ENCODE peak calls at places on chromosomes 6 and 20, in six cellular contexts. One of them, this sample, is unnamed.

GRCh38 chr20:49704932-49705336 is 8.7 kb downstream of the B4GALT5 start:
- DNase-seq in IMR-90: no peak
- DNase-seq in fibroblast of lung: no peak
- DNase-seq in WERI-Rb-1: no peak
- DNase-seq in cardiac fibroblast: no peak
- DNase-seq in stimulated activated CD8-positive, alpha-beta memory T cell treated with anti-CD3 and anti-CD28 coated beads, Interleukin-15, amount 100 ng/mL, for 4 hours: no peak
- DNase-seq in this sample: no peak

GRCh38 chr6:9979996-9980395 is 434.9 kb downstream of the TFAP2A start:
- DNase-seq in IMR-90: no peak
- DNase-seq in fibroblast of lung: no peak
- DNase-seq in WERI-Rb-1: no peak
- DNase-seq in cardiac fibroblast: no peak
- DNase-seq in stimulated activated CD8-positive, alpha-beta memory T cell treated with anti-CD3 and anti-CD28 coated beads, Interleukin-15, amount 100 ng/mL, for 4 hours: no peak
- DNase-seq in this sample: no peak

GRCh38 chr6:71082033-71082620 is 125.3 kb upstream of the B3GAT2 start:
- DNase-seq in IMR-90: peak
- DNase-seq in fibroblast of lung: peak
- DNase-seq in WERI-Rb-1: no peak
- DNase-seq in cardiac fibroblast: peak
- DNase-seq in stimulated activated CD8-positive, alpha-beta memory T cell treated with anti-CD3 and anti-CD28 coated beads, Interleukin-15, amount 100 ng/mL, for 4 hours: no peak
- DNase-seq in this sample: no peak

GRCh38 chr6:127879685-127880084 is 21.2 kb downstream of the THEMIS start:
- DNase-seq in IMR-90: peak
- DNase-seq in fibroblast of lung: peak
- DNase-seq in WERI-Rb-1: no peak
- DNase-seq in cardiac fibroblast: peak
- DNase-seq in stimulated activated CD8-positive, alpha-beta memory T cell treated with anti-CD3 and anti-CD28 coated beads, Interleukin-15, amount 100 ng/mL, for 4 hours: peak
- DNase-seq in this sample: peak

GRCh38 chr6:99288668-99289067 is 60.8 kb downstream of the FAXC start:
- DNase-seq in IMR-90: no peak
- DNase-seq in fibroblast of lung: no peak
- DNase-seq in WERI-Rb-1: no peak
- DNase-seq in cardiac fibroblast: no peak
- DNase-seq in stimulated activated CD8-positive, alpha-beta memory T cell treated with anti-CD3 and anti-CD28 coated beads, Interleukin-15, amount 100 ng/mL, for 4 hours: no peak
- DNase-seq in this sample: no peak

GRCh38 chr20:10278416-10278815 is 59.8 kb downstream of the SNAP25 start:
- DNase-seq in IMR-90: no peak
- DNase-seq in fibroblast of lung: no peak
- DNase-seq in WERI-Rb-1: no peak
- DNase-seq in cardiac fibroblast: no peak
- DNase-seq in stimulated activated CD8-positive, alpha-beta memory T cell treated with anti-CD3 and anti-CD28 coated beads, Interleukin-15, amount 100 ng/mL, for 4 hours: no peak
- DNase-seq in this sample: no peak

GRCh38 chr6:50091641-50092040 is 41.9 kb upstream of the DEFB112 start:
- DNase-seq in IMR-90: peak
- DNase-seq in fibroblast of lung: peak
- DNase-seq in WERI-Rb-1: no peak
- DNase-seq in cardiac fibroblast: no peak
- DNase-seq in stimulated activated CD8-positive, alpha-beta memory T cell treated with anti-CD3 and anti-CD28 coated beads, Interleukin-15, amount 100 ng/mL, for 4 hours: no peak
- DNase-seq in this sample: no peak

GRCh38 chr20:1813101-1813529 is 82.1 kb upstream of the SIRPA start:
- DNase-seq in IMR-90: peak
- DNase-seq in fibroblast of lung: peak
- DNase-seq in WERI-Rb-1: no peak
- DNase-seq in cardiac fibroblast: peak
- DNase-seq in stimulated activated CD8-positive, alpha-beta memory T cell treated with anti-CD3 and anti-CD28 coated beads, Interleukin-15, amount 100 ng/mL, for 4 hours: no peak
- DNase-seq in this sample: no peak

GRCh38 chr6:118894425-118895240 is 681 bp downstream of the ASF1A start:
- DNase-seq in IMR-90: peak
- DNase-seq in fibroblast of lung: peak
- DNase-seq in WERI-Rb-1: peak
- DNase-seq in cardiac fibroblast: peak
- DNase-seq in stimulated activated CD8-positive, alpha-beta memory T cell treated with anti-CD3 and anti-CD28 coated beads, Interleukin-15, amount 100 ng/mL, for 4 hours: peak
- DNase-seq in this sample: peak

GRCh38 chr6:130412556-130413290 is 46.9 kb downstream of the TMEM200A start:
- DNase-seq in IMR-90: peak
- DNase-seq in fibroblast of lung: peak
- DNase-seq in WERI-Rb-1: no peak
- DNase-seq in cardiac fibroblast: peak
- DNase-seq in stimulated activated CD8-positive, alpha-beta memory T cell treated with anti-CD3 and anti-CD28 coated beads, Interleukin-15, amount 100 ng/mL, for 4 hours: no peak
- DNase-seq in this sample: no peak

GRCh38 chr20:62400021-62400420 is 7.1 kb downstream of the CABLES2 start:
- DNase-seq in IMR-90: no peak
- DNase-seq in fibroblast of lung: no peak
- DNase-seq in WERI-Rb-1: no peak
- DNase-seq in cardiac fibroblast: no peak
- DNase-seq in stimulated activated CD8-positive, alpha-beta memory T cell treated with anti-CD3 and anti-CD28 coated beads, Interleukin-15, amount 100 ng/mL, for 4 hours: no peak
- DNase-seq in this sample: peak

GRCh38 chr6:101722991-101723579 is 329.6 kb downstream of the GRIK2 start:
- DNase-seq in IMR-90: peak
- DNase-seq in fibroblast of lung: peak
- DNase-seq in WERI-Rb-1: no peak
- DNase-seq in cardiac fibroblast: peak
- DNase-seq in stimulated activated CD8-positive, alpha-beta memory T cell treated with anti-CD3 and anti-CD28 coated beads, Interleukin-15, amount 100 ng/mL, for 4 hours: no peak
- DNase-seq in this sample: no peak

GRCh38 chr20:61461459-61461858 is 209.4 kb downstream of the CDH4 start:
- DNase-seq in IMR-90: no peak
- DNase-seq in fibroblast of lung: no peak
- DNase-seq in WERI-Rb-1: no peak
- DNase-seq in cardiac fibroblast: no peak
- DNase-seq in stimulated activated CD8-positive, alpha-beta memory T cell treated with anti-CD3 and anti-CD28 coated beads, Interleukin-15, amount 100 ng/mL, for 4 hours: no peak
- DNase-seq in this sample: no peak

GRCh38 chr20:5191829-5192569 is 65.2 kb downstream of the CDS2 start:
- DNase-seq in IMR-90: peak
- DNase-seq in fibroblast of lung: peak
- DNase-seq in WERI-Rb-1: peak
- DNase-seq in cardiac fibroblast: peak
- DNase-seq in stimulated activated CD8-positive, alpha-beta memory T cell treated with anti-CD3 and anti-CD28 coated beads, Interleukin-15, amount 100 ng/mL, for 4 hours: no peak
- DNase-seq in this sample: peak

GRCh38 chr6:91816335-91816734 is 1229.5 kb upstream of the MAP3K7 start:
- DNase-seq in IMR-90: no peak
- DNase-seq in fibroblast of lung: no peak
- DNase-seq in WERI-Rb-1: no peak
- DNase-seq in cardiac fibroblast: no peak
- DNase-seq in stimulated activated CD8-positive, alpha-beta memory T cell treated with anti-CD3 and anti-CD28 coated beads, Interleukin-15, amount 100 ng/mL, for 4 hours: no peak
- DNase-seq in this sample: no peak

GRCh38 chr20:64084209-64085152 is at the start of gene LKAAEAR1:
- DNase-seq in IMR-90: no peak
- DNase-seq in fibroblast of lung: no peak
- DNase-seq in WERI-Rb-1: no peak
- DNase-seq in cardiac fibroblast: no peak
- DNase-seq in stimulated activated CD8-positive, alpha-beta memory T cell treated with anti-CD3 and anti-CD28 coated beads, Interleukin-15, amount 100 ng/mL, for 4 hours: no peak
- DNase-seq in this sample: no peak

GRCh38 chr6:36673882-36674281 is 4.6 kb upstream of the CDKN1A start:
- DNase-seq in IMR-90: no peak
- DNase-seq in fibroblast of lung: no peak
- DNase-seq in WERI-Rb-1: no peak
- DNase-seq in cardiac fibroblast: no peak
- DNase-seq in stimulated activated CD8-positive, alpha-beta memory T cell treated with anti-CD3 and anti-CD28 coated beads, Interleukin-15, amount 100 ng/mL, for 4 hours: no peak
- DNase-seq in this sample: no peak

This sample was measured in SK-N-DZ.